ENCODE peak calls at places on chromosome 17, in ten cellular contexts. One of them, this sample, is unnamed.
A peak's percentile ranks its signal among the peaks of the same experiment; 100 is the strongest.

GRCh38 chr17:74529243-74529642 is 2.0 kb downstream of the CD300LB start:
- DNase-seq in NCI-H345: no peak
- DNase-seq in endothelial cell of umbilical vein: no peak
- DNase-seq in WTC11: no peak
- DNase-seq in CD4-positive, alpha-beta T cell: no peak
- DNase-seq in activated CD8-positive, alpha-beta T cell treated with anti-CD3 and anti-CD28 coated beads for 36 hours: no peak
- DNase-seq in iPS-NIHi11: no peak
- DNase-seq in adipocyte: no peak
- DNase-seq in ascending aorta: no peak
- DNase-seq in activated T-cell treated with anti-CD3 and anti-CD28 coated beads, Interleukin-2, amount 50 U/mL, for 48 hours: no peak
- DNase-seq in this sample: peak; percentile 6

GRCh38 chr17:67270411-67270810 is 25.4 kb upstream of the HELZ start:
- DNase-seq in iPS-NIHi11: no peak
- DNase-seq in WTC11: no peak
- DNase-seq in adipocyte: no peak
- DNase-seq in activated CD8-positive, alpha-beta T cell treated with anti-CD3 and anti-CD28 coated beads for 36 hours: no peak
- DNase-seq in NCI-H345: no peak
- DNase-seq in activated T-cell treated with anti-CD3 and anti-CD28 coated beads, Interleukin-2, amount 50 U/mL, for 48 hours: no peak
- DNase-seq in ascending aorta: no peak
- DNase-seq in CD4-positive, alpha-beta T cell: no peak
- DNase-seq in endothelial cell of umbilical vein: no peak
- DNase-seq in this sample: no peak

GRCh38 chr17:53253956-53254597 is 568.6 kb upstream of the KIF2B start:
- DNase-seq in NCI-H345: no peak
- DNase-seq in CD4-positive, alpha-beta T cell: no peak
- DNase-seq in activated CD8-positive, alpha-beta T cell treated with anti-CD3 and anti-CD28 coated beads for 36 hours: no peak
- DNase-seq in iPS-NIHi11: no peak
- DNase-seq in ascending aorta: no peak
- DNase-seq in adipocyte: no peak
- DNase-seq in WTC11: no peak
- DNase-seq in activated T-cell treated with anti-CD3 and anti-CD28 coated beads, Interleukin-2, amount 50 U/mL, for 48 hours: no peak
- DNase-seq in endothelial cell of umbilical vein: no peak
- DNase-seq in this sample: no peak

GRCh38 chr17:33097411-33097810 is 105.8 kb downstream of the SPACA3 start:
- DNase-seq in activated T-cell treated with anti-CD3 and anti-CD28 coated beads, Interleukin-2, amount 50 U/mL, for 48 hours: no peak
- DNase-seq in adipocyte: no peak
- DNase-seq in activated CD8-positive, alpha-beta T cell treated with anti-CD3 and anti-CD28 coated beads for 36 hours: no peak
- DNase-seq in CD4-positive, alpha-beta T cell: no peak
- DNase-seq in WTC11: no peak
- DNase-seq in NCI-H345: no peak
- DNase-seq in ascending aorta: no peak
- DNase-seq in endothelial cell of umbilical vein: no peak
- DNase-seq in iPS-NIHi11: no peak
- DNase-seq in this sample: no peak

GRCh38 chr17:82214012-82214628 is 1.5 kb upstream of the CCDC57 start:
- DNase-seq in adipocyte: no peak
- DNase-seq in activated T-cell treated with anti-CD3 and anti-CD28 coated beads, Interleukin-2, amount 50 U/mL, for 48 hours: no peak
- DNase-seq in iPS-NIHi11: no peak
- DNase-seq in WTC11: no peak
- DNase-seq in activated CD8-positive, alpha-beta T cell treated with anti-CD3 and anti-CD28 coated beads for 36 hours: no peak
- DNase-seq in ascending aorta: no peak
- DNase-seq in CD4-positive, alpha-beta T cell: no peak
- DNase-seq in NCI-H345: no peak
- DNase-seq in endothelial cell of umbilical vein: no peak
- DNase-seq in this sample: no peak

GRCh38 chr17:56297142-56297541 is 143.9 kb downstream of the ANKFN1 start:
- DNase-seq in endothelial cell of umbilical vein: peak; percentile 7
- DNase-seq in iPS-NIHi11: no peak
- DNase-seq in adipocyte: peak; percentile 57
- DNase-seq in NCI-H345: no peak
- DNase-seq in activated CD8-positive, alpha-beta T cell treated with anti-CD3 and anti-CD28 coated beads for 36 hours: peak; percentile 68
- DNase-seq in activated T-cell treated with anti-CD3 and anti-CD28 coated beads, Interleukin-2, amount 50 U/mL, for 48 hours: peak; percentile 22
- DNase-seq in WTC11: no peak
- DNase-seq in ascending aorta: no peak
- DNase-seq in CD4-positive, alpha-beta T cell: peak; percentile 0
- DNase-seq in this sample: peak; percentile 45

GRCh38 chr17:6104956-6105355 is 34.8 kb downstream of the WSCD1 start:
- DNase-seq in iPS-NIHi11: no peak
- DNase-seq in CD4-positive, alpha-beta T cell: no peak
- DNase-seq in ascending aorta: no peak
- DNase-seq in NCI-H345: no peak
- DNase-seq in WTC11: no peak
- DNase-seq in adipocyte: no peak
- DNase-seq in activated T-cell treated with anti-CD3 and anti-CD28 coated beads, Interleukin-2, amount 50 U/mL, for 48 hours: no peak
- DNase-seq in activated CD8-positive, alpha-beta T cell treated with anti-CD3 and anti-CD28 coated beads for 36 hours: no peak
- DNase-seq in endothelial cell of umbilical vein: no peak
- DNase-seq in this sample: no peak

GRCh38 chr17:80414508-80414802 is 512 bp upstream of the ENDOV start:
- DNase-seq in WTC11: no peak
- DNase-seq in activated T-cell treated with anti-CD3 and anti-CD28 coated beads, Interleukin-2, amount 50 U/mL, for 48 hours: no peak
- DNase-seq in activated CD8-positive, alpha-beta T cell treated with anti-CD3 and anti-CD28 coated beads for 36 hours: peak; percentile 20
- DNase-seq in NCI-H345: peak; percentile 50
- DNase-seq in endothelial cell of umbilical vein: peak; percentile 45
- DNase-seq in iPS-NIHi11: no peak
- DNase-seq in ascending aorta: no peak
- DNase-seq in adipocyte: no peak
- DNase-seq in CD4-positive, alpha-beta T cell: no peak
- DNase-seq in this sample: no peak

GRCh38 chr17:4944163-4944553 is 4.1 kb downstream of the RNF167 start:
- DNase-seq in iPS-NIHi11: no peak
- DNase-seq in ascending aorta: no peak
- DNase-seq in activated CD8-positive, alpha-beta T cell treated with anti-CD3 and anti-CD28 coated beads for 36 hours: peak; percentile 75
- DNase-seq in endothelial cell of umbilical vein: no peak
- DNase-seq in CD4-positive, alpha-beta T cell: peak; percentile 33
- DNase-seq in activated T-cell treated with anti-CD3 and anti-CD28 coated beads, Interleukin-2, amount 50 U/mL, for 48 hours: peak; percentile 53
- DNase-seq in WTC11: no peak
- DNase-seq in NCI-H345: no peak
- DNase-seq in adipocyte: no peak
- DNase-seq in this sample: no peak

GRCh38 chr17:47262586-47262985 is 9.0 kb downstream of the ITGB3 start:
- DNase-seq in iPS-NIHi11: no peak
- DNase-seq in WTC11: no peak
- DNase-seq in activated T-cell treated with anti-CD3 and anti-CD28 coated beads, Interleukin-2, amount 50 U/mL, for 48 hours: no peak
- DNase-seq in ascending aorta: no peak
- DNase-seq in adipocyte: no peak
- DNase-seq in NCI-H345: no peak
- DNase-seq in endothelial cell of umbilical vein: peak; percentile 47
- DNase-seq in CD4-positive, alpha-beta T cell: no peak
- DNase-seq in activated CD8-positive, alpha-beta T cell treated with anti-CD3 and anti-CD28 coated beads for 36 hours: no peak
- DNase-seq in this sample: no peak

GRCh38 chr17:49708515-49709161 is 874 bp upstream of the SLC35B1 start:
- DNase-seq in endothelial cell of umbilical vein: no peak
- DNase-seq in activated T-cell treated with anti-CD3 and anti-CD28 coated beads, Interleukin-2, amount 50 U/mL, for 48 hours: no peak
- DNase-seq in WTC11: no peak
- DNase-seq in iPS-NIHi11: no peak
- DNase-seq in CD4-positive, alpha-beta T cell: no peak
- DNase-seq in adipocyte: no peak
- DNase-seq in NCI-H345: no peak
- DNase-seq in ascending aorta: no peak
- DNase-seq in activated CD8-positive, alpha-beta T cell treated with anti-CD3 and anti-CD28 coated beads for 36 hours: no peak
- DNase-seq in this sample: no peak

GRCh38 chr17:9669551-9670008 is 24.3 kb downstream of the USP43 start:
- DNase-seq in NCI-H345: no peak
- DNase-seq in activated T-cell treated with anti-CD3 and anti-CD28 coated beads, Interleukin-2, amount 50 U/mL, for 48 hours: no peak
- DNase-seq in adipocyte: no peak
- DNase-seq in activated CD8-positive, alpha-beta T cell treated with anti-CD3 and anti-CD28 coated beads for 36 hours: no peak
- DNase-seq in ascending aorta: no peak
- DNase-seq in WTC11: no peak
- DNase-seq in iPS-NIHi11: no peak
- DNase-seq in endothelial cell of umbilical vein: no peak
- DNase-seq in CD4-positive, alpha-beta T cell: no peak
- DNase-seq in this sample: no peak

GRCh38 chr17:58303981-58304734 is 23.4 kb upstream of the MPO start:
- DNase-seq in endothelial cell of umbilical vein: peak; percentile 26
- DNase-seq in NCI-H345: peak; percentile 31
- DNase-seq in activated T-cell treated with anti-CD3 and anti-CD28 coated beads, Interleukin-2, amount 50 U/mL, for 48 hours: peak; percentile 72
- DNase-seq in adipocyte: peak; percentile 9
- DNase-seq in ascending aorta: no peak
- DNase-seq in iPS-NIHi11: peak; percentile 94
- DNase-seq in WTC11: peak; percentile 74
- DNase-seq in activated CD8-positive, alpha-beta T cell treated with anti-CD3 and anti-CD28 coated beads for 36 hours: peak; percentile 66
- DNase-seq in CD4-positive, alpha-beta T cell: peak; percentile 53
- DNase-seq in this sample: peak; percentile 72

GRCh38 chr17:10767237-10767636 is 36.7 kb downstream of the TMEM238L start:
- DNase-seq in WTC11: no peak
- DNase-seq in ascending aorta: no peak
- DNase-seq in endothelial cell of umbilical vein: no peak
- DNase-seq in activated T-cell treated with anti-CD3 and anti-CD28 coated beads, Interleukin-2, amount 50 U/mL, for 48 hours: no peak
- DNase-seq in NCI-H345: no peak
- DNase-seq in CD4-positive, alpha-beta T cell: no peak
- DNase-seq in iPS-NIHi11: no peak
- DNase-seq in adipocyte: no peak
- DNase-seq in activated CD8-positive, alpha-beta T cell treated with anti-CD3 and anti-CD28 coated beads for 36 hours: no peak
- DNase-seq in this sample: no peak

GRCh38 chr17:44900894-44901293 is 1.6 kb upstream of the EFTUD2 start:
- DNase-seq in ascending aorta: no peak
- DNase-seq in NCI-H345: no peak
- DNase-seq in activated T-cell treated with anti-CD3 and anti-CD28 coated beads, Interleukin-2, amount 50 U/mL, for 48 hours: no peak
- DNase-seq in CD4-positive, alpha-beta T cell: no peak
- DNase-seq in activated CD8-positive, alpha-beta T cell treated with anti-CD3 and anti-CD28 coated beads for 36 hours: no peak
- DNase-seq in endothelial cell of umbilical vein: peak; percentile 93
- DNase-seq in WTC11: no peak
- DNase-seq in adipocyte: peak; percentile 67
- DNase-seq in iPS-NIHi11: no peak
- DNase-seq in this sample: no peak

GRCh38 chr17:16121915-16122314 is 93.4 kb downstream of the NCOR1 start:
- DNase-seq in activated CD8-positive, alpha-beta T cell treated with anti-CD3 and anti-CD28 coated beads for 36 hours: no peak
- DNase-seq in WTC11: no peak
- DNase-seq in adipocyte: no peak
- DNase-seq in iPS-NIHi11: no peak
- DNase-seq in ascending aorta: no peak
- DNase-seq in CD4-positive, alpha-beta T cell: no peak
- DNase-seq in NCI-H345: no peak
- DNase-seq in activated T-cell treated with anti-CD3 and anti-CD28 coated beads, Interleukin-2, amount 50 U/mL, for 48 hours: no peak
- DNase-seq in endothelial cell of umbilical vein: no peak
- DNase-seq in this sample: no peak